ENCODE peak calls at places on chromosomes 7 and 10, in eight cellular contexts. One of them, this sample, is unnamed.

GRCh38 chr7:44101304-44101965 is 2.7 kb upstream of the AEBP1 start:
- DNase-seq in gastrocnemius medialis: no peak
- DNase-seq in uterus: no peak
- DNase-seq in tibial artery: peak; percentile 89
- DNase-seq in endothelial cell of umbilical vein: no peak
- DNase-seq in IMR-90: no peak
- DNase-seq in lower lobe of right lung: no peak
- DNase-seq in heart right ventricle: no peak
- DNase-seq in this sample: peak; percentile 11

GRCh38 chr7:134954197-134955082 is 31.9 kb upstream of the AGBL3 start:
- DNase-seq in heart right ventricle: no peak
- DNase-seq in lower lobe of right lung: no peak
- DNase-seq in tibial artery: no peak
- DNase-seq in endothelial cell of umbilical vein: peak; percentile 38
- DNase-seq in uterus: no peak
- DNase-seq in IMR-90: peak; percentile 54
- DNase-seq in gastrocnemius medialis: no peak
- DNase-seq in this sample: no peak

GRCh38 chr7:104903781-104904180 is 110.2 kb upstream of the KMT2E start:
- DNase-seq in endothelial cell of umbilical vein: no peak
- DNase-seq in tibial artery: no peak
- DNase-seq in gastrocnemius medialis: no peak
- DNase-seq in lower lobe of right lung: no peak
- DNase-seq in heart right ventricle: no peak
- DNase-seq in uterus: no peak
- DNase-seq in IMR-90: no peak
- DNase-seq in this sample: no peak

GRCh38 chr10:89390875-89391576 is 1.4 kb upstream of the IFIT1 start:
- DNase-seq in IMR-90: peak; percentile 36
- DNase-seq in tibial artery: no peak
- DNase-seq in gastrocnemius medialis: no peak
- DNase-seq in heart right ventricle: no peak
- DNase-seq in uterus: no peak
- DNase-seq in lower lobe of right lung: no peak
- DNase-seq in endothelial cell of umbilical vein: no peak
- DNase-seq in this sample: no peak

GRCh38 chr10:132519382-132520146 is 18.0 kb upstream of the INPP5A start:
- DNase-seq in gastrocnemius medialis: peak; percentile 21
- DNase-seq in uterus: peak; percentile 57
- DNase-seq in endothelial cell of umbilical vein: no peak
- DNase-seq in heart right ventricle: no peak
- DNase-seq in tibial artery: peak; percentile 70
- DNase-seq in IMR-90: no peak
- DNase-seq in lower lobe of right lung: peak; percentile 55
- DNase-seq in this sample: no peak

GRCh38 chr7:155490697-155491628 is 33.0 kb downstream of the EN2 start:
- DNase-seq in IMR-90: no peak
- DNase-seq in uterus: no peak
- DNase-seq in tibial artery: no peak
- DNase-seq in heart right ventricle: peak; percentile 65
- DNase-seq in gastrocnemius medialis: no peak
- DNase-seq in lower lobe of right lung: peak; percentile 72
- DNase-seq in endothelial cell of umbilical vein: no peak
- DNase-seq in this sample: peak; percentile 65

GRCh38 chr7:148501707-148502139 is 88.8 kb upstream of the C7orf33 start:
- DNase-seq in uterus: no peak
- DNase-seq in lower lobe of right lung: no peak
- DNase-seq in tibial artery: no peak
- DNase-seq in IMR-90: no peak
- DNase-seq in gastrocnemius medialis: no peak
- DNase-seq in heart right ventricle: no peak
- DNase-seq in endothelial cell of umbilical vein: no peak
- DNase-seq in this sample: no peak

GRCh38 chr7:116780966-116781365 is 81.4 kb upstream of the CAPZA2 start:
- DNase-seq in heart right ventricle: no peak
- DNase-seq in gastrocnemius medialis: no peak
- DNase-seq in uterus: no peak
- DNase-seq in IMR-90: no peak
- DNase-seq in lower lobe of right lung: peak; percentile 48
- DNase-seq in endothelial cell of umbilical vein: no peak
- DNase-seq in tibial artery: no peak
- DNase-seq in this sample: no peak

GRCh38 chr7:31101544-31101943 is 49.4 kb downstream of the ADCYAP1R1 start:
- DNase-seq in tibial artery: no peak
- DNase-seq in uterus: no peak
- DNase-seq in lower lobe of right lung: no peak
- DNase-seq in heart right ventricle: no peak
- DNase-seq in endothelial cell of umbilical vein: no peak
- DNase-seq in gastrocnemius medialis: no peak
- DNase-seq in IMR-90: no peak
- DNase-seq in this sample: no peak

GRCh38 chr10:1400129-1400865 is 337.0 kb downstream of the ADARB2 start:
- DNase-seq in gastrocnemius medialis: no peak
- DNase-seq in IMR-90: no peak
- DNase-seq in heart right ventricle: no peak
- DNase-seq in uterus: no peak
- DNase-seq in lower lobe of right lung: no peak
- DNase-seq in endothelial cell of umbilical vein: no peak
- DNase-seq in tibial artery: no peak
- DNase-seq in this sample: no peak

GRCh38 chr7:107694395-107694794 is 33.8 kb downstream of the SLC26A4 start:
- DNase-seq in uterus: no peak
- DNase-seq in tibial artery: no peak
- DNase-seq in lower lobe of right lung: no peak
- DNase-seq in endothelial cell of umbilical vein: peak; percentile 91
- DNase-seq in heart right ventricle: no peak
- DNase-seq in gastrocnemius medialis: peak; percentile 13
- DNase-seq in IMR-90: peak; percentile 22
- DNase-seq in this sample: no peak

GRCh38 chr7:115631782-115632181 is 398.8 kb downstream of the TFEC start:
- DNase-seq in endothelial cell of umbilical vein: no peak
- DNase-seq in gastrocnemius medialis: no peak
- DNase-seq in heart right ventricle: no peak
- DNase-seq in tibial artery: no peak
- DNase-seq in lower lobe of right lung: no peak
- DNase-seq in uterus: no peak
- DNase-seq in IMR-90: peak; percentile 60
- DNase-seq in this sample: no peak

GRCh38 chr7:99562832-99563231 is 4.4 kb downstream of the ZNF655 start:
- DNase-seq in IMR-90: peak; percentile 100
- DNase-seq in endothelial cell of umbilical vein: peak; percentile 69
- DNase-seq in tibial artery: no peak
- DNase-seq in uterus: no peak
- DNase-seq in heart right ventricle: no peak
- DNase-seq in lower lobe of right lung: no peak
- DNase-seq in gastrocnemius medialis: peak; percentile 72
- DNase-seq in this sample: no peak

GRCh38 chr10:29479081-29479917 is 155.5 kb downstream of the SVIL start:
- DNase-seq in heart right ventricle: no peak
- DNase-seq in uterus: no peak
- DNase-seq in tibial artery: no peak
- DNase-seq in endothelial cell of umbilical vein: no peak
- DNase-seq in lower lobe of right lung: no peak
- DNase-seq in IMR-90: peak; percentile 10
- DNase-seq in gastrocnemius medialis: no peak
- DNase-seq in this sample: no peak

DNA sequence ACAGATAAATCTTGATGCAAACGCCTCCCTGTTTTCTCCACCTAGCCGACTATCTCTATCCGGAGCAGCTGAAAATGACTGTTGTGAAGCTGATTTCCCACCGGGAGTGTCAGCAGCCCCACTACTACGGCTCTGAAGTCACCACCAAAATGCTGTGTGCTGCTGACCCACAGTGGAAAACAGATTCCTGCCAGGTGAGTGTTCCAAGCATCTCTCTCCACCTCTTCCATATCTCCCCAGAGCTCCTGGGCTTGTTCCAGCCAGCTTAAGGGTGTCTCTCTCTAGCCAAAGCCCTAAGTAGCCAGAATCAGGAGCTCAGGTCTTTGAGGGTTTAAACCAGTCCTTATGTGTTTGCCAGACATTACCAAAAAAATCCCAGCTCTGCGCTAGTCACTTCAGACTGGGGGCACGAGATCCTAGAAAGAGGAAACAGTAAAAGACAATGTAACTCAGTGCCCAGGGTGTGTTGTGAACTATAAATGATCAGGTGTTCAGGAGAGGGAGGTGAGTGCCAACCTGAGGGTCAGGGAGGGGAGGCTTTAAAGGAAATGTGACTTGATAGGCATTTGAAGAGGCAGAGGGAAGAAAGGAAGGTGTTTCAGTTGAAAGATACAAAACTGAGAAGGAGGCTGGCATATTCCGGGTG is 4.4 kb downstream of the PLAU start:
- DNase-seq in lower lobe of right lung: no peak
- DNase-seq in uterus: no peak
- DNase-seq in gastrocnemius medialis: no peak
- DNase-seq in heart right ventricle: no peak
- DNase-seq in endothelial cell of umbilical vein: no peak
- DNase-seq in IMR-90: no peak
- DNase-seq in tibial artery: no peak
- DNase-seq in this sample: no peak
- H3K36me3 ChIP-seq in lower lobe of right lung: peaks cover 40% of the 10 kb centered on the region
- H3K36me3 ChIP-seq in uterus: no peaks in the 10 kb centered on the region
- H3K36me3 ChIP-seq in gastrocnemius medialis: no peaks in the 10 kb centered on the region
- H3K36me3 ChIP-seq in heart right ventricle: peaks cover 7% of the 10 kb centered on the region
- H3K36me3 ChIP-seq in endothelial cell of umbilical vein: peaks cover 6% of the 10 kb centered on the region
- H3K36me3 ChIP-seq in IMR-90: peaks cover 55% of the 10 kb centered on the region
- H3K36me3 ChIP-seq in tibial artery: no peaks in the 10 kb centered on the region
- H3K36me3 ChIP-seq in this sample: peaks cover 11% of the 10 kb centered on the region

GRCh38 chr7:26656735-26657134 is 207.7 kb downstream of the SKAP2 start:
- DNase-seq in endothelial cell of umbilical vein: no peak
- DNase-seq in lower lobe of right lung: no peak
- DNase-seq in gastrocnemius medialis: no peak
- DNase-seq in tibial artery: no peak
- DNase-seq in uterus: no peak
- DNase-seq in heart right ventricle: no peak
- DNase-seq in IMR-90: no peak
- DNase-seq in this sample: no peak

GRCh38 chr7:26657139-26657753 is 207.1 kb downstream of the SKAP2 start:
- DNase-seq in heart right ventricle: no peak
- DNase-seq in tibial artery: no peak
- DNase-seq in lower lobe of right lung: no peak
- DNase-seq in gastrocnemius medialis: no peak
- DNase-seq in endothelial cell of umbilical vein: no peak
- DNase-seq in IMR-90: no peak
- DNase-seq in uterus: no peak
- DNase-seq in this sample: no peak

GRCh38 chr7:26653430-26653911 is 210.9 kb downstream of the SKAP2 start:
- DNase-seq in endothelial cell of umbilical vein: peak; percentile 89
- DNase-seq in gastrocnemius medialis: no peak
- DNase-seq in heart right ventricle: no peak
- DNase-seq in tibial artery: no peak
- DNase-seq in IMR-90: no peak
- DNase-seq in uterus: no peak
- DNase-seq in lower lobe of right lung: no peak
- DNase-seq in this sample: no peak

GRCh38 chr7:26655761-26656160 is 208.6 kb downstream of the SKAP2 start:
- DNase-seq in lower lobe of right lung: no peak
- DNase-seq in tibial artery: no peak
- DNase-seq in endothelial cell of umbilical vein: no peak
- DNase-seq in IMR-90: no peak
- DNase-seq in heart right ventricle: no peak
- DNase-seq in gastrocnemius medialis: no peak
- DNase-seq in uterus: no peak
- DNase-seq in this sample: no peak

GRCh38 chr7:26653966-26654365 is 210.4 kb downstream of the SKAP2 start:
- DNase-seq in uterus: no peak
- DNase-seq in gastrocnemius medialis: no peak
- DNase-seq in lower lobe of right lung: no peak
- DNase-seq in heart right ventricle: no peak
- DNase-seq in endothelial cell of umbilical vein: no peak
- DNase-seq in IMR-90: no peak
- DNase-seq in tibial artery: no peak
- DNase-seq in this sample: no peak
- H3K27ac ChIP-seq in uterus: no peak overlapping the region
- H3K27ac ChIP-seq in gastrocnemius medialis: no peak overlapping the region
- H3K27ac ChIP-seq in lower lobe of right lung: no peak overlapping the region
- H3K27ac ChIP-seq in heart right ventricle: no peak overlapping the region
- H3K27ac ChIP-seq in endothelial cell of umbilical vein: no peak overlapping the region
- H3K27ac ChIP-seq in IMR-90: no peak overlapping the region
- H3K27ac ChIP-seq in tibial artery: no peak overlapping the region
- H3K27ac ChIP-seq in this sample: no peak overlapping the region

DNA sequence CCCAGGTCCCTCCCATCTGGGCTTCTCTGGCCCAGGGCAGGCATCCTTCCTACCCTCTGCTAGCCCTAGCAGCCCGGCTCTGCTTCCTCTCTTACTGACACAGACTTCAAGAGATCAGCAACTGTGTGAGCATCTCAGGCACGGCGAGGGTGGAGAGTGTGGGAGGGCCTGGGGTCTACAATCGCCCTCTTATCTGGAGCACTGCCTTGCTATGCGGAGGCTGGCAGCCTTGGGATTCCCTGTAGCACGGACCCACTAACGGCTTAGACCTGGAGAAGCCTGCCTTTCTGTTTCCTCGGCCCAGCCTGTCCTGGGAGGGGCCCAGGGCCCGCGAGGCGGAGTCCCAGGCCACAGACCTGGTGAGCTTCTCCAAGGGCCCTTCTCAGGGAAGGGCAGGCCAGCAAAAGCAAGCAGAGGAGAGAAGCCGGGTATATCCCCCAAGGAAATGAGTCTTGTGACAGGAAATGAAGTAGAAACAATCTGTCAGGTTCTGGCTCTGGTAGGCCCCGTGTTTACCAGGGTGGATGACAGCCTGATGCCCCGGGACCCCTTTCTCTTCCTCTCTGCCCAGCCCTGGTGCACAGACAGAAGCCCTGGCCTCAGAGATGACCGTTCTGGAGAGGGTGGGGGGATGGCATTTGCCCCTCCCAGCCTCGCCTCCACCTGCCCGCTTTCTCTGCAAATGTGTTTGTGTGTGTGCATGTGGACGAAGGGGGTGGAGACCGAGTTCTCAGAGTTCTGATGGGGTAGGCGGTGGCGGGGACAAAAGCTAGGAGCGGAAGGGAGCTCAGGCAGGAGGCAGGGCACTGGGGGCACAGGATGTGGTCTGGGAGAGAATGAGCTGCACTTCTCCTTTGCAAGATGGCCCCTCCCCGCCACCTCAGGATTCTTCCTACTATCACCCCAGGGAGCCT is 2.5 kb downstream of the LRCH4 start:
- DNase-seq in tibial artery: peak; percentile 82
- DNase-seq in IMR-90: peak; percentile 67
- DNase-seq in heart right ventricle: peak; percentile 53
- DNase-seq in lower lobe of right lung: peak; percentile 87
- DNase-seq in gastrocnemius medialis: peak; percentile 48
- DNase-seq in endothelial cell of umbilical vein: peak; percentile 50
- DNase-seq in uterus: no peak
- DNase-seq in this sample: peak; percentile 68
- H3K4me3 ChIP-seq in tibial artery: peak overlapping the region; percentile 84
- H3K4me3 ChIP-seq in IMR-90: peak overlapping the region; percentile 36
- H3K4me3 ChIP-seq in heart right ventricle: no peak overlapping the region
- H3K4me3 ChIP-seq in lower lobe of right lung: peak overlapping the region; percentile 99
- H3K4me3 ChIP-seq in gastrocnemius medialis: peak overlapping the region; percentile 97
- H3K4me3 ChIP-seq in endothelial cell of umbilical vein: peak overlapping the region; percentile 86
- H3K4me3 ChIP-seq in uterus: no peak overlapping the region
- H3K4me3 ChIP-seq in this sample: peak overlapping the region; percentile 100

DNA sequence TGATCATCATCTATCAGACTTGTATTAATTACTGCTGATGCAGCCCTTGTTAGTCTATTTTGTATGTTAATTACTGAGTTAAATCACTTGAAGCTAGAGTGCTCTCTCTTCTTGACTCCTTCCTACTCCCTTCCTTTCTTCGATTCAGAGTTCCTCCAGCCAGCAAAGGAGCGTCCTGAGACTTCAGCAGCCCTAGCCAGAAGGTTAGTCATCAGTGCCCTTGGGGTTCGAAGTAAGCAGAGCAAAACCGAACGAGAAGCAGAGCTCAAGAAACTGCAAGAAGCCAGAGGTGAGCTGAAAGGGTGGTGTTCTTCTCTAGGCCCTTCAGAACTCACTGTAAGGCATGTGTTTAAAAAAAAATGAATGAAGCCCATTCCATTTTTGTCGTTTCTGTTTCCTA is 32.1 kb downstream of the LOXL4 start:
- DNase-seq in endothelial cell of umbilical vein: no peak
- DNase-seq in IMR-90: no peak
- DNase-seq in tibial artery: no peak
- DNase-seq in heart right ventricle: no peak
- DNase-seq in lower lobe of right lung: no peak
- DNase-seq in gastrocnemius medialis: no peak
- DNase-seq in uterus: no peak
- DNase-seq in this sample: no peak
- H3K36me3 ChIP-seq in endothelial cell of umbilical vein: peaks cover 2% of the 10 kb centered on the region
- H3K36me3 ChIP-seq in IMR-90: peaks cover 10% of the 10 kb centered on the region
- H3K36me3 ChIP-seq in tibial artery: peaks cover 19% of the 10 kb centered on the region
- H3K36me3 ChIP-seq in heart right ventricle: no peaks in the 10 kb centered on the region
- H3K36me3 ChIP-seq in lower lobe of right lung: peaks cover 78% of the 10 kb centered on the region
- H3K36me3 ChIP-seq in gastrocnemius medialis: no peaks in the 10 kb centered on the region
- H3K36me3 ChIP-seq in uterus: no peaks in the 10 kb centered on the region
- H3K36me3 ChIP-seq in this sample: peaks cover 56% of the 10 kb centered on the region